ENCODE peak calls at places on chromosomes 3 and 15, in four cellular contexts. U is testis, H is adrenal gland, C is mesenchymal stem cell. W is an unnamed sample. For H3K27me3, the result is how much of the 10 kb centered on the place peaks cover.

GRCh38 chr3:35640186-35640584 is 860 bp downstream of the ARPP21 start:
- DNase-seq in U (no peak), C (no peak), H (no peak), W (no peak)

GRCh38 chr15:72141171-72142084 is 23.2 kb downstream of the SENP8 start:
- DNase-seq in U (no peak), C (no peak), H (no peak), W (no peak)

GRCh38 chr3:2536575-2536974 is 437.9 kb downstream of the CNTN4 start:
- DNase-seq in C (no peak), H (no peak), U (no peak), W (no peak)

GRCh38 chr3:61783993-61784718 is 222.8 kb downstream of the PTPRG start:
- DNase-seq in U (no peak), C (no peak), H (peak), W (no peak)

GRCh38 chr3:49358217-49358883 is at the start of gene GPX1:
- DNase-seq in H (peak), C (peak), U (peak), W (peak)

GRCh38 chr3:194824676-194825075 is 139.0 kb downstream of the FAM43A start:
- DNase-seq in U (no peak), H (no peak), C (no peak), W (no peak)

GRCh38 chr15:63764124-63764827 is 69.5 kb downstream of the HERC1 start:
- DNase-seq in U (no peak), H (no peak), C (no peak), W (no peak)

GRCh38 chr15:72365844-72366243 is 10.0 kb downstream of the HEXA start:
- DNase-seq in H (no peak), C (no peak), U (no peak), W (peak)

GRCh38 chr3:86175051-86175536 is 815.9 kb downstream of the VGLL3 start:
- DNase-seq in U (no peak), H (no peak), C (no peak), W (no peak)

GRCh38 chr3:47250309-47251060 is 32.1 kb downstream of the KIF9 start:
- DNase-seq in U (peak), H (peak), C (peak), W (no peak)

GRCh38 chr3:43770426-43771103 is 79.8 kb downstream of the ABHD5 start:
- DNase-seq in H (peak), C (peak), U (peak), W (no peak)

GRCh38 chr3:36965440-36965839 is 20.6 kb upstream of the TRANK1 start:
- DNase-seq in C (no peak), H (no peak), U (no peak), W (no peak)

GRCh38 chr15:34271493-34271892 is 46.7 kb downstream of the EMC4 start:
- DNase-seq in C (peak), U (no peak), H (peak), W (peak)

GRCh38 chr3:82143661-82144405 is 382.4 kb upstream of the GBE1 start:
- DNase-seq in H (no peak), C (no peak), U (no peak), W (no peak)

GRCh38 chr3:46162975-46163550 is 45.0 kb downstream of the CCR1 start:
- DNase-seq in C (peak), U (no peak), H (no peak), W (no peak)

GRCh38 chr3:39727415-39727814 is 82.0 kb upstream of the MYRIP start:
- DNase-seq in C (no peak), U (no peak), H (no peak), W (no peak)

GRCh38 chr3:69231929-69232437 is 109.6 kb upstream of the LMOD3 start:
- DNase-seq in C (peak), H (no peak), U (no peak), W (no peak)

GRCh38 chr15:40097968-40098476 is 10.7 kb downstream of the BMF start:
- DNase-seq in C (peak), H (peak), U (peak), W (no peak)

GRCh38 chr3:194001728-194002459 is 134.1 kb upstream of the HES1 start:
- DNase-seq in U (no peak), H (no peak), C (peak), W (no peak)

GRCh38 chr15:97652041-97652440 is 308.5 kb upstream of the ARRDC4 start:
- DNase-seq in H (no peak), U (no peak), C (no peak), W (no peak)

GRCh38 chr15:68318931-68319909 is 41.7 kb downstream of the FEM1B start:
- DNase-seq in C (no peak), U (no peak), H (no peak), W (no peak)

GRCh38 chr15:30859091-30859874 is 44.4 kb upstream of the FAN1 start:
- DNase-seq in U (no peak), H (peak), C (peak), W (peak)

GRCh38 chr3:158532099-158532734 is 38.8 kb upstream of the MLF1 start:
- DNase-seq in H (peak), C (peak), U (peak), W (peak)

GRCh38 chr15:28930476-28931291 is 44.9 kb downstream of the APBA2 start:
- DNase-seq in C (no peak), U (no peak), H (no peak), W (no peak)

GRCh38 chr3:2477635-2478034 is 379.0 kb downstream of the CNTN4 start:
- DNase-seq in U (no peak), C (no peak), H (no peak), W (no peak)

GRCh38 chr15:40306371-40306770 is 1.4 kb downstream of the PLCB2 start:
- DNase-seq in C (no peak), H (no peak), U (no peak), W (peak)

GRCh38 chr3:47283596-47284364 is 1.0 kb downstream of the KLHL18 start:
- DNase-seq in H (peak), U (peak), C (peak), W (no peak)

GRCh38 chr3:190886945-190887344 is 24.5 kb upstream of the GMNC start:
- DNase-seq in C (no peak), U (no peak), H (no peak), W (peak)

GRCh38 chr3:150252462-150252861 is 155.6 kb upstream of the TSC22D2 start:
- DNase-seq in C (peak), H (no peak), U (no peak), W (no peak)

GRCh38 chr3:18046131-18046530 is 303.7 kb upstream of the TBC1D5 start:
- DNase-seq in H (no peak), C (no peak), U (no peak), W (no peak)

GRCh38 chr15:79184465-79184892 is 93.9 kb upstream of the RASGRF1 start:
- DNase-seq in C (peak), H (peak), U (peak), W (peak)

GRCh38 chr3:150309557-150309956 is 98.5 kb upstream of the TSC22D2 start:
- DNase-seq in U (no peak), H (no peak), C (peak), W (no peak)

GRCh38 chr3:27349832-27350231 is 19.4 kb downstream of the NEK10 start:
- DNase-seq in C (no peak), H (no peak), U (no peak), W (no peak)

GRCh38 chr3:71332813-71333212 is 250.7 kb downstream of the FOXP1 start:
- DNase-seq in C (no peak), U (no peak), H (no peak), W (no peak)

GRCh38 chr3:142244056-142244455 is 18.7 kb upstream of the GK5 start:
- DNase-seq in U (no peak), C (no peak), H (no peak), W (no peak)

GRCh38 chr3:31755911-31756658 is 223.4 kb downstream of the STT3B start:
- DNase-seq in U (no peak), C (no peak), H (no peak), W (no peak)

GRCh38 chr3:10232138-10232537 is 16.1 kb upstream of the TATDN2 start:
- DNase-seq in C (no peak), U (no peak), H (peak), W (no peak)

GRCh38 chr15:73273181-73274002 is 95.4 kb downstream of the HCN4 start:
- DNase-seq in C (peak), U (peak), H (peak), W (no peak)

DNA sequence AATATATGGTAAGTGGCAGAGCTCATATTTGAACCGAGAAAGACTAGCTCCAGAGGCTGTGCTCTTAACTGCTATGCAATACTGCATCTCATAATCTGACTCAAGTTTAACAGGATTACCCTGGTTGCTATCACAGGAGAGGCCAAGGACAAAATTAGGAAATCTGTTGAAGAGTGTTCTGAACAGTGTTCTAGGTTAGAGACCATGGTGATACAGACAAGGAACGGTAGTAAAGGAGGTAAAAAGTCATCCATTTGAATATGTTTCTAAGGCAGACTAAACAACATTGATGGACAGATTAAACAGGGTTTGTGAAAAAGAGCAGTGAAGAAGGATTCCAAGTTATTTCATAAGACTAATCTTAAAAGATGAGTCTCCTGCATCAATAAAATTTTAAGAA is 22.1 kb downstream of the PLOD2 start:
- DNase-seq in H (no peak), C (peak), U (no peak), W (no peak)
- H3K27me3 ChIP-seq in H (under half), C (under half), U (under half), W (under half)

DNA sequence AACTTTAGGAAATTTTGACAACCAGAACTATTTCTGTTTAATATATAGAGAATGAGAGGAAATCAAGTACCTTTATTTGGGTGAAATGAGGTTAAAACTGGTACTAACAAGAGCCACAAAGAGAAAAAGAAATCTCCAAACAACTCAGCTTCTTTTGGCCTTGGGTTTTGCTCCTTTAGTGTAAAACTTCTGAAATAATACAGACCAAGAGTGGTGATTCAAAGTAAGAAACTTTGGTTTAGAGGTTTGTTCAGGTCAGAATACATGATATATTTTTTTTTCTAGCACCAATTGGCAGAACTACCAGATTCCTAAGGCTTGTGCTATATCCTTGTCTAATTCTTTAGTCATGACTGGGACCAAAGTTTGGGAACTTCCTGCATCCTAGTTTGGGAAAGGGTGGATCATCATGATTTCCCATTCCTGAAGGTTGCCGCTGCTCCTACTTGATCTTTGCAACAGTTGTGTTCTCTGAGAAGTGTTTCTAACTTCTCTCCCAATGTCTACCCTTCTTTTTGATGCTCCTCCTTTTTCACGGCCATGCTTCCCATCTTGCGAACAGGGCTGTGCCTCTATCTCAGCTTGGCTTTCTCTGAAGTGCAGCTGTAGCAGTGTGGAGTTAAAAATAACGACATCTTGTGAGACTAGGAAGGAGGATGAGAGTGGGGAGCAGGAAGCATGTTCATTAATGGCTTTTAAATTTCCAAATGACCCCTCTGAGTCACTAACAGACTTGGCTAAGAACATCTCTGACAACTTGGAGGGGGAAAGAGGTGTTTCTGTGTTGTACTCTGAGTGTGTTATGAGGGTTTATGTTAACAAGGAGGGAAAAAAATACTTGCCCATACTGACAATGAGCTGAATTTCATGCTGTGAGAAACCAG is 87.7 kb downstream of the KCNAB1 start:
- DNase-seq in H (no peak), C (no peak), U (no peak), W (no peak)
- H3K4me3 ChIP-seq in H (no peak), C (no peak), U (no peak), W (no peak)

DNA sequence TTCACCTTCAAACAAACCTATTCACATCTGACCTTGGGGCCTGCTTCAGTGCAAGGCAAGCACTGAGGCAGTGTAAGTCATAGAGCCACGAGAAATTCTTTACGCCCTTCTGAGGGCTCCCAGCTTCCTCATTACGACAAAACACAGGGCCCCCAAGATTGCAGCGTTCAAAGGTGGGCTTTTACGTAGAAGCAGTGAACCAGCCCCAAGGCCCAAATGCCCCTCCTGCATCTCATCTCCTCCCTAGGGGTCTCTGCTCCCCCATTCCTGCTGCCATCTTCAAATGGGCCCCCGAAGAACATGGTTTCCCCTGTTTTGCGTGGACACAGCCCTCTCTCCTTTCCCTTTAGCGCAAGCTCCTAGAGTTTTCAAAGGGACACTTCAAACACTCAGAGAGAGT is 285.1 kb downstream of the MEX3B start:
- DNase-seq in H (no peak), C (no peak), U (no peak), W (no peak)
- H3K27me3 ChIP-seq in H (under half), C (under half), U (under half), W (under half)

DNA sequence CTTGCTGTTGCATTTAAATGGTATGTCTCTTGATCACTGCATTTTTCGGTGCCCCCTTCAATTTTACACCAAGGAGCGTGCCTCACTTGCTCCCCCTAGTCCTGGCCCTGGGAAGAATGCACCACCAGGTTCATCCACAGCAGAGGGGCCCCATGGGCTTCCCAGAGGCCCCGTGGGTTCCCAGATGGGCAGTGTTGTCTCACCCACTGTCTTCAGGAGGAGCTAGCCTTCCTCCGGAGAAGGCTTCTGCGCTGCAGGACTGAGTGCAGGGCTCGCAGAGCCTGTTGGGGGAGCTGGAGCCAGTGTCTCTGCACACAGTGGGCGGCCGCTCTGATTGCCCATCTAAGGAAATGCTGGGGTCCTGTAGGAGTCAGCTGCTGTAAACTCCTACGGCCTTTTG is 45.9 kb downstream of the POLR2M start:
- DNase-seq in H (peak), U (peak), C (no peak), W (no peak)
- H3K4me3 ChIP-seq in H (no peak), U (no peak), C (no peak), W (no peak)

DNA sequence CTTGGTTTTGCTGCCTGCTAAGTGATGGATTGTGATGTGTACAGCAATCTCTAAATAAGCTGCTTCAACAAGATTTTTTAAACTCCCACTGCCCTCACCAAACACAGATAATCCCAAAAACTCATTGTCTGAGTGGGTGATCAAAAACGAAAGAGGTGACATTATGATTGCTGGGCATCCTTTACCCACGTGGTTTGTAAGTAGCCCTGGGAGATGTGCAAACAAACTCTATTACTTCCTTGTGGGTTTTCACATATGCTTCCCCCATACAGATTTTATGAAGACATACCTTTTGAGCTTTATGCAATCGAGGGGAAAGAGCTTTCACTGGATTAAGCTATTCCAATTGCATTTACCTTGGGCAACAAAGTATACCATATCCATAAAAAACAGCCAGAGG is 1000.4 kb downstream of the FHIT start:
- DNase-seq in C (no peak), H (no peak), U (no peak), W (no peak)
- H3K27me3 ChIP-seq in C (under half), H (under half), U (under half), W (under half)

DNA sequence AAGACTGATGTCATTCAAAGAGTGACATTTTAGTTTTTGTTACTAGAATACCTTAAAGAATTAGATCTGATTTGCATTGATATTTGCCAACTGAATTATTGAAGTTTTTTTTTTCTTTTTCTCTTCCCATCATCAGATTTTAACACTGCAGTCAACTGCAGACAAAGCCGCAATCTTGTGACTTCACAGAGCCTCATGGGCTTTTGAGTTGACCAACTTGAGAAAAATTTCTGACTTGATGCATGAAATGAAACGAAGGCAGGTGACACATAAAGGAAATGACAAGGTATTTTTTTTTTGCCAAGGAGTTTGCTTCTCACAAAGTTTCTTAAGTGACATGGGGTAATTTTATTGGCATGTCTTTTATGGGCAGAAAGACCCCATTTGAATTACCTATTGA is 383.7 kb downstream of the GAP43 start:
- DNase-seq in C (no peak), U (no peak), H (no peak), W (no peak)
- H3K4me3 ChIP-seq in C (no peak), U (no peak), H (no peak), W (no peak)

DNA sequence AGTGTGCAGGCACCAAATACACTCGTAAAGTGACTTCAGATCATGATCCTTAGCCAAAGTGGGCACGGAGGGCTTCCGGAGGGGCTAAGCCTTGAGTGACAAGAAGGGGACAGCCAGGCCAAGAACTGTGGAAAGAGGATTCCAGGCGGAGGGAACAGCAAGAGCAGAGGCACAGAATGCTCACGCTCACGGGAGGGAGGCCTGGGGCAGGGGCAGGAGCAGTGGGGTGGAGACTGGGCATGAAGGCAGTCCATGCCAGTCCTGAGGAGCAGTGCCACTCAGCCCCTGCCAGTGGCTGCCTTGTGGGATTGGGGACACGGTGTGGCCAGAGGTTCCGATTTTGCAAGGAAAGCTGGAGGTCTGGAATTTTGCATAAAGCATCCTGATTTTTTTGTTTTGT is 36.0 kb downstream of the DNAJB8 start:
- DNase-seq in U (no peak), C (no peak), H (no peak), W (no peak)
- H3K27me3 ChIP-seq in U (under half), C (half or more), H (under half), W (under half)

GRCh38 chr15:77329202-77329601 is 90.7 kb downstream of the PEAK1 start:
- DNase-seq in H (no peak), C (peak), U (no peak), W (no peak)
- H3K4me3 ChIP-seq in H (no peak), C (no peak), U (no peak), W (no peak)

W was measured in HL-60.